ENCODE peak calls at places on chromosomes 3 and 15, in eight cellular contexts. J is NB4; K is psoas muscle; G is AG04450; T is brain microvascular endothelial cell; V is CD8-positive, alpha-beta T cell; H is GM12865; A is H1. F is an unnamed sample.

GRCh38 chr3:143634427-143634826 is 213.8 kb downstream of the SLC9A9 start:
- DNase-seq in J (no peak), K (no peak), G (no peak), T (no peak), V (no peak), H (no peak), A (no peak), F (no peak)

GRCh38 chr3:29515451-29515850 is 234.6 kb downstream of the RBMS3 start:
- DNase-seq in J (peak), K (no peak), G (no peak), T (peak), V (no peak), H (peak), A (no peak), F (no peak)

GRCh38 chr15:27382296-27382695 is 411.3 kb downstream of the GABRG3 start:
- DNase-seq in J (no peak), K (no peak), G (no peak), T (no peak), V (no peak), H (no peak), A (no peak), F (no peak)

GRCh38 chr3:56811545-56812202 is 9.9 kb upstream of the ARHGEF3 start:
- DNase-seq in J (no peak), K (no peak), G (no peak), T (no peak), V (no peak), H (no peak), A (no peak), F (no peak)

GRCh38 chr3:79497447-79498111 is 270.2 kb downstream of the ROBO1 start:
- DNase-seq in J (peak), K (no peak), G (no peak), T (no peak), V (no peak), H (peak), A (no peak), F (no peak)

GRCh38 chr3:130759692-130760338 is 13.2 kb upstream of the PIK3R4 start:
- DNase-seq in J (peak), K (peak), G (peak), T (peak), V (peak), H (peak), A (no peak), F (peak)

GRCh38 chr3:189909139-189909538 is 211.6 kb downstream of the P3H2 start:
- DNase-seq in J (no peak), K (no peak), G (no peak), T (no peak), V (no peak), H (no peak), A (no peak), F (no peak)

GRCh38 chr3:101646726-101647125 is 30.2 kb downstream of the ZBTB11 start:
- DNase-seq in J (no peak), K (no peak), G (no peak), T (no peak), V (no peak), H (no peak), A (no peak), F (no peak)

GRCh38 chr3:192750201-192750600 is 22.9 kb upstream of the FGF12 start:
- DNase-seq in J (peak), K (no peak), G (no peak), T (no peak), V (no peak), H (no peak), A (no peak), F (no peak)

GRCh38 chr3:190306513-190307163 is 15.6 kb downstream of the CLDN1 start:
- DNase-seq in J (no peak), K (peak), G (no peak), T (no peak), V (peak), H (no peak), A (no peak), F (no peak)

GRCh38 chr3:45826321-45826720 is 15.6 kb downstream of the LZTFL1 start:
- DNase-seq in J (no peak), K (no peak), G (no peak), T (no peak), V (no peak), H (no peak), A (no peak), F (no peak)

GRCh38 chr3:61564405-61565059 is 3.2 kb downstream of the PTPRG start:
- DNase-seq in J (no peak), K (peak), G (peak), T (peak), V (no peak), H (peak), A (peak), F (no peak)

GRCh38 chr3:44309500-44309899 is 29.1 kb upstream of the TCAIM start:
- DNase-seq in J (no peak), K (no peak), G (no peak), T (no peak), V (no peak), H (no peak), A (no peak), F (no peak)

GRCh38 chr3:197224034-197224444 is 74.4 kb downstream of the DLG1 start:
- DNase-seq in J (peak), K (no peak), G (peak), T (no peak), V (no peak), H (peak), A (no peak), F (no peak)

GRCh38 chr3:123636431-123636841 is 51.6 kb upstream of the HACD2 start:
- DNase-seq in J (no peak), K (no peak), G (no peak), T (no peak), V (no peak), H (no peak), A (peak), F (no peak)

GRCh38 chr15:51367322-51367976 is 26.0 kb downstream of the GLDN start:
- DNase-seq in J (no peak), K (no peak), G (no peak), T (no peak), V (no peak), H (no peak), A (no peak), F (no peak)

DNA sequence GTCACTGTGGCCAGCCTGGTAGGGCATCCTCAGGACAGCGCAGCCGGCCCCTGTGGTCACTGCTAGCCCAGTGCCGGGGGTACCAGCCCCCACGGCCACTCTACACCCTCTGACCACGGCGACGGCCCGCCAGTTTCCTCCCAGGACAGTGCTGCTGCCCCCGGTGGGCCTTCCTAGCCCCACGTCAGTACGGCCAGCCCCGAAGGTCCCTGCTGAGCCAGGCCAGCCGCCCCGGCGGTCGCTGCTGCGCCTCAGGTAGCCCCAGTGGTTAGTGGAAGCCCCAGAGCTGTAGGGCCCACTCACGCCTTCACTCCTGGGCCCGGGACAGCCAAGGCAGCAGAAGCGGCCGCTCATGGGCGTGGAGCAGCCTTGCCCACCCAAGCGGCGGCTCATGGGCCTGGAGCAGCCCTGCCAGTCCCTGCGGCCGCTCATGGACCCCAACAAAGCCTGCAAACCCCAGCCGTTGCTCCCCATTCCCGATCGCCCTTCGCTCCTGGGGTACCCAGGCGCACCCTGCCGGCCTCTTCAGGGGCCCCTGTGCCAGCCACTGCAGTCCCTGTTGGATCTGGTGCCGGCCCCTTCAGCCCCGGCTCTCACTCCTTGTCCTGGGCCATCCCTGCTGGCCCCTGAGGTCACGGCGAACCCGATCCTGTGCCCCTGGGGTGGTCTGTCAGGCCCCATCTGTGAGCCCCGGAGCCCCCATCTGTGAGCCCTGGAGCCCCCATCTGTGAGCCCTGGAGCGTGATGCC is 9.5 kb upstream of the ROPN1B start:
- DNase-seq in J (no peak), K (no peak), G (no peak), T (no peak), V (no peak), H (no peak), A (no peak), F (no peak)
- TF ChIP-seq CTCF in J (no peak), K (no peak), G (no peak), T (no peak), V (no peak), H (no peak), A (no peak), F (no peak)

GRCh38 chr3:13869944-13870343 is 9.9 kb downstream of the WNT7A start:
- DNase-seq in J (no peak), K (no peak), G (no peak), T (no peak), V (no peak), H (no peak), A (no peak), F (no peak)
- TF ChIP-seq CTCF in J (no peak), K (no peak), G (no peak), T (no peak), V (no peak), H (no peak), A (no peak), F (no peak)

DNA sequence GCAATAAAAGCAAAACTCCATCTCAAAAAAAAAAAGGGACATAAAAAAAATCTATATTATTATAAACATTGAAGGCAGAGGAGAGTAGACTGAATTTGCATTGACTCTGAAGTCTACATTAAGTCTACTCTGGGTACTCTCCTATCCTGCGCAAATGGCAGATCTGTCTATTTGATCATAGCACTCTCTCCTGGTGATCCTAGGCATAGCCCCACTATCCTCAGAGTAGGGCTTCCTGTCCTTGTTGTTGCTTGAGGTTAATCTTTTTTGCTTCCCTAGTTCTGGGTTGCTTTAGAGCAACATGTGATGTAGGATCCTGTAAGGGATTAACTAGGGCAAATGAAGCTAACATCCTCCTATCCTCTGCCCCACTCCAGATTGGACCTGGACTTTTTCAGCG is 82.1 kb upstream of the LRRFIP2 start:
- DNase-seq in J (peak), K (no peak), G (no peak), T (no peak), V (no peak), H (no peak), A (no peak), F (no peak)
- TF ChIP-seq CTCF in J (peak), K (no peak), G (peak), T (peak), V (no peak), H (no peak), A (peak), F (no peak)

GRCh38 chr15:57681011-57681410 is 25.5 kb upstream of the POLR2M start:
- DNase-seq in J (no peak), K (no peak), G (no peak), T (no peak), V (no peak), H (no peak), A (no peak), F (no peak)
- TF ChIP-seq CTCF in J (no peak), K (no peak), G (no peak), T (no peak), V (no peak), H (no peak), A (no peak), F (no peak)

GRCh38 chr15:76840830-76841460 is 64.2 kb downstream of the SCAPER start:
- DNase-seq in J (peak), K (no peak), G (peak), T (peak), V (no peak), H (peak), A (no peak), F (no peak)
- TF ChIP-seq CTCF in J (peak), K (peak), G (peak), T (peak), V (peak), H (peak), A (peak), F (peak)

F was measured in CD14-positive monocyte.